ENCODE peak calls at places on chromosomes 1 and 21, in ten cellular contexts. Q, C, K, P, G, E, Y, O, S and N are unnamed samples.

GRCh38 chr1:231584117-231584516 is 42.5 kb upstream of the DISC1 start:
- DNase-seq in Q (no peak), C (peak; percentile 91), K (no peak), P (no peak), G (no peak), E (no peak), Y (peak; percentile 33), O (peak; percentile 30), S (no peak), N (peak; percentile 68)

GRCh38 chr1:201781447-201781846 is 47.5 kb upstream of the IPO9 start:
- DNase-seq in Q (no peak), C (peak; percentile 41), K (no peak), P (no peak), G (no peak), E (no peak), Y (no peak), O (no peak), S (no peak), N (no peak)

GRCh38 chr1:227789042-227789880 is 26.2 kb upstream of the PRSS38 start:
- DNase-seq in Q (no peak), C (peak; percentile 20), K (no peak), P (peak; percentile 74), G (no peak), E (no peak), Y (no peak), O (no peak), S (no peak), N (peak; percentile 23)

GRCh38 chr1:172040466-172040865 is 199.2 kb downstream of the DNM3 start:
- DNase-seq in Q (peak; percentile 46), C (peak; percentile 47), K (peak; percentile 22), P (no peak), G (no peak), E (no peak), Y (no peak), O (no peak), S (no peak), N (peak; percentile 77)

GRCh38 chr1:42978317-42979036 is 19.8 kb upstream of the SLC2A1 start:
- DNase-seq in Q (no peak), C (peak; percentile 55), K (no peak), P (peak; percentile 84), G (no peak), E (no peak), Y (no peak), O (no peak), S (no peak), N (peak; percentile 71)

GRCh38 chr1:53341961-53342707 is 14.3 kb upstream of the LRP8 start:
- DNase-seq in Q (no peak), C (no peak), K (no peak), P (peak; percentile 35), G (no peak), E (no peak), Y (no peak), O (no peak), S (no peak), N (no peak)

GRCh38 chr1:81702903-81703302 is 97.8 kb upstream of the ADGRL2 start:
- DNase-seq in Q (peak; percentile 98), C (peak; percentile 98), K (no peak), P (no peak), G (no peak), E (no peak), Y (no peak), O (no peak), S (no peak), N (peak; percentile 87)

GRCh38 chr1:155877945-155878344 is 18.6 kb downstream of the SYT11 start:
- DNase-seq in Q (no peak), C (no peak), K (no peak), P (no peak), G (no peak), E (no peak), Y (no peak), O (no peak), S (no peak), N (no peak)

GRCh38 chr1:36162680-36163079 is 6.7 kb downstream of the MAP7D1 start:
- DNase-seq in Q (no peak), C (no peak), K (no peak), P (no peak), G (no peak), E (no peak), Y (no peak), O (no peak), S (no peak), N (no peak)

GRCh38 chr1:17248781-17249180 is at the start of gene PADI3:
- DNase-seq in Q (no peak), C (no peak), K (no peak), P (peak; percentile 83), G (no peak), E (peak; percentile 32), Y (no peak), O (no peak), S (no peak), N (no peak)

GRCh38 chr1:184387069-184387870 is 441 bp downstream of the C1orf21 start:
- DNase-seq in Q (no peak), C (peak; percentile 39), K (no peak), P (peak; percentile 82), G (peak; percentile 69), E (peak; percentile 75), Y (no peak), O (peak; percentile 41), S (peak; percentile 54), N (peak; percentile 31)

GRCh38 chr1:29513357-29513756 is 277.0 kb downstream of the PTPRU start:
- DNase-seq in Q (peak; percentile 42), C (peak; percentile 75), K (no peak), P (peak; percentile 90), G (no peak), E (no peak), Y (peak; percentile 84), O (peak; percentile 32), S (peak; percentile 59), N (peak; percentile 66)

GRCh38 chr1:56799605-56800398 is 19.4 kb downstream of the FYB2 start:
- DNase-seq in Q (no peak), C (no peak), K (peak; percentile 70), P (no peak), G (no peak), E (no peak), Y (no peak), O (no peak), S (no peak), N (peak; percentile 42)

GRCh38 chr1:2611621-2612437 is 21.0 kb downstream of the MMEL1 start:
- DNase-seq in Q (no peak), C (no peak), K (no peak), P (peak; percentile 32), G (peak; percentile 34), E (peak; percentile 38), Y (no peak), O (no peak), S (peak; percentile 17), N (no peak)

GRCh38 chr1:53600001-53600400 is 139.0 kb downstream of the GLIS1 start:
- DNase-seq in Q (no peak), C (no peak), K (no peak), P (peak; percentile 22), G (no peak), E (peak; percentile 13), Y (no peak), O (no peak), S (no peak), N (no peak)

DNA sequence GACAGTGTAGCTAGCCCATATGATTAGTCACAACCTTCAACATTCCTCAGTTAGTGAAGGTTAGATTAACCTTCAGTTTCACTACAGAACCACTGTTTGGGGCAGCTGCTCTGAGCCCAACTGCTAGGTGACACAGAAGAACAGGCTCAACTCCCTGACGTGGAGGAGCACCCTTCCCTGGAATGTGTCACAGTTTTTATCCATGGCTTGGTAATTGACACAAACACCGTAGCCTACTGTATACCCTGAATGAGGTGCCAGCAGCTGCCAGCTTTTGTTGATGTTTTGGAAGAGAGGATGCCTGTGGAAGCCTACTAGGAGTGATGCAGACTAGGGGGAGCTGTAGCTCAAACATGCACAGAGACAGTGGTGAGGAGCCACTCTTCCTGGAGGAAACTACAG is 56.6 kb upstream of the CR2 start:
- DNase-seq in Q (no peak), C (peak; percentile 19), K (no peak), P (peak; percentile 55), G (no peak), E (no peak), Y (no peak), O (no peak), S (no peak), N (no peak)
- TF ChIP-seq CTCF in Q (no peak), C (peak; percentile 30), K (no peak), P (peak; percentile 57), G (no peak), E (no peak), Y (peak; percentile 5), O (no peak), S (no peak), N (no peak)

GRCh38 chr1:111006556-111006955 is 42.8 kb upstream of the LRIF1 start:
- DNase-seq in Q (no peak), C (no peak), K (no peak), P (no peak), G (no peak), E (no peak), Y (no peak), O (no peak), S (no peak), N (no peak)
- H3K4me3 ChIP-seq in Q (no peak overlapping the region), C (no peak overlapping the region), K (no peak overlapping the region), P (no peak overlapping the region), G (no peak overlapping the region), E (no peak overlapping the region), Y (no peak overlapping the region), O (no peak overlapping the region), S (no peak overlapping the region), N (no peak overlapping the region)

GRCh38 chr21:23578027-23578426 is 2029.3 kb downstream of the MRPL39 start:
- DNase-seq in Q (no peak), C (no peak), K (no peak), P (no peak), G (no peak), E (no peak), Y (no peak), O (no peak), S (no peak), N (no peak)
- TF ChIP-seq CTCF in Q (no peak), C (no peak), K (no peak), P (no peak), G (no peak), E (no peak), Y (no peak), O (no peak), S (no peak), N (no peak)

GRCh38 chr1:237863234-237863633 is 27.5 kb downstream of the ZP4 start:
- DNase-seq in Q (no peak), C (no peak), K (no peak), P (peak; percentile 61), G (no peak), E (no peak), Y (no peak), O (no peak), S (no peak), N (no peak)

GRCh38 chr1:237861944-237862343 is 28.8 kb downstream of the ZP4 start:
- DNase-seq in Q (no peak), C (no peak), K (no peak), P (no peak), G (no peak), E (no peak), Y (no peak), O (no peak), S (no peak), N (no peak)

GRCh38 chr1:237859014-237859413 is 31.7 kb downstream of the ZP4 start:
- DNase-seq in Q (no peak), C (no peak), K (no peak), P (no peak), G (no peak), E (no peak), Y (no peak), O (no peak), S (no peak), N (no peak)

DNA sequence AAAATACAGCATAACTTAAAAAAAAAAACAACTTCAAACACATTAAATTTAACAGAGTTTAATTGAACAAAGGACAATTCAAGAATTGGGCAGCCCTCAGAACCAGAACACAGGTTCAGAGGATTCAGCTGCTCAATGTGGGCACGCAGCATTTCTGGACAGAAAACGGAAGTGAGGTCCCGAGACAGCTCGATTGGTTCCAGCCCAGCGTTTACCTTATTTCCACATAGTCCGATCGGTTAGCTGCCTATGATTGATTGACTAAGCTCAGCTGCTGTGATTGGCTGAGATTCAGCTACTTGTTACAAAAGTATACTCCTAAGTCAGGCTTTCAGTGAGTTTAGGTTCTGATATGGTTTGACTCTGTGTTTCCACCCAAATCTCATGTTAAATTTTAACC is 33.3 kb downstream of the ZP4 start:
- DNase-seq in Q (no peak), C (no peak), K (no peak), P (no peak), G (no peak), E (no peak), Y (no peak), O (no peak), S (no peak), N (no peak)
- H3K4me3 ChIP-seq in Q (no peak overlapping the region), C (no peak overlapping the region), K (no peak overlapping the region), P (no peak overlapping the region), G (no peak overlapping the region), E (no peak overlapping the region), Y (no peak overlapping the region), O (no peak overlapping the region), S (no peak overlapping the region), N (no peak overlapping the region)